ENCODE peak calls at places on chromosome 20, in ten cellular contexts. F is A549, L is ovary, K is HepG2, B is tibial nerve, I is SK-N-SH, A is stomach, E is sigmoid colon, V is upper lobe of left lung, H is transverse colon. C is an unnamed sample.

GRCh38 chr20:35257175-35257909 is 20.6 kb downstream of the MMP24OS start:
- DNase-seq in V (no peak), K (no peak), H (no peak), F (no peak), I (no peak), L (no peak), E (no peak), B (no peak), A (no peak), C (no peak)

GRCh38 chr20:6641012-6641411 is 126.5 kb upstream of the BMP2 start:
- DNase-seq in V (no peak), H (no peak), L (no peak), I (no peak), K (no peak), E (no peak), A (no peak), F (no peak), B (no peak), C (no peak)

GRCh38 chr20:57904706-57905105 is 194.9 kb upstream of the PMEPA1 start:
- DNase-seq in B (no peak), A (no peak), H (no peak), E (no peak), V (no peak), I (no peak), K (no peak), F (no peak), L (no peak), C (no peak)

GRCh38 chr20:34946661-34947060 is 8.9 kb downstream of the GSS start:
- DNase-seq in I (no peak), K (peak; percentile 58), E (no peak), V (no peak), B (no peak), L (no peak), H (no peak), A (no peak), F (no peak), C (no peak)

GRCh38 chr20:31746068-31746878 is 7.2 kb downstream of the TPX2 start:
- DNase-seq in F (no peak), V (no peak), I (no peak), E (no peak), K (peak; percentile 41), H (no peak), A (no peak), L (no peak), B (no peak), C (no peak)

GRCh38 chr20:48115511-48115910 is 330.2 kb upstream of the SULF2 start:
- DNase-seq in E (peak; percentile 22), K (no peak), I (no peak), A (no peak), H (no peak), F (no peak), V (no peak), L (no peak), B (no peak), C (no peak)

GRCh38 chr20:49406666-49407065 is 75.8 kb downstream of the KCNB1 start:
- DNase-seq in V (no peak), I (no peak), A (no peak), B (no peak), L (no peak), E (no peak), H (no peak), F (no peak), K (no peak), C (no peak)

GRCh38 chr20:60192351-60192750 is 234.1 kb downstream of the CDH26 start:
- DNase-seq in V (no peak), H (no peak), K (no peak), F (no peak), L (no peak), E (no peak), B (no peak), A (no peak), I (no peak), C (no peak)

GRCh38 chr20:56554869-56555268 is 21.8 kb downstream of the FAM209B start:
- DNase-seq in B (no peak), H (peak; percentile 29), A (no peak), F (peak; percentile 77), I (no peak), E (no peak), L (peak; percentile 18), K (peak; percentile 92), V (peak; percentile 37), C (peak; percentile 54)

GRCh38 chr20:24829649-24830370 is 119.3 kb upstream of the CST7 start:
- DNase-seq in A (no peak), B (no peak), V (no peak), L (no peak), K (no peak), H (no peak), F (no peak), I (no peak), E (peak; percentile 40), C (no peak)

GRCh38 chr20:35269055-35269781 is 8.7 kb downstream of the MMP24OS start:
- DNase-seq in K (peak; percentile 77), A (peak; percentile 69), F (peak; percentile 76), V (peak; percentile 65), E (no peak), I (peak; percentile 93), H (peak; percentile 65), L (peak; percentile 58), B (no peak), C (peak; percentile 82)

GRCh38 chr20:33919653-33920052 is 74.1 kb upstream of the RALY start:
- DNase-seq in F (no peak), V (peak; percentile 30), L (no peak), B (no peak), E (no peak), K (no peak), A (no peak), I (no peak), H (no peak), C (no peak)

GRCh38 chr20:46159101-46159897 is 41.2 kb downstream of the CD40 start:
- DNase-seq in K (no peak), B (no peak), A (no peak), H (no peak), E (no peak), V (no peak), I (no peak), L (no peak), F (no peak), C (no peak)

GRCh38 chr20:47455133-47456040 is 46.3 kb upstream of the NCOA3 start:
- DNase-seq in A (no peak), F (peak; percentile 35), B (no peak), H (no peak), I (no peak), K (peak; percentile 100), V (peak; percentile 55), E (no peak), L (no peak), C (no peak)

GRCh38 chr20:21808863-21809664 is 103.6 kb downstream of the PAX1 start:
- DNase-seq in B (peak; percentile 32), V (peak; percentile 47), I (peak; percentile 72), L (no peak), H (peak; percentile 36), F (peak; percentile 66), E (no peak), K (peak; percentile 31), A (peak; percentile 56), C (peak; percentile 73)

GRCh38 chr20:61639200-61639599 is 387.1 kb downstream of the CDH4 start:
- DNase-seq in E (no peak), F (no peak), L (no peak), B (no peak), K (no peak), I (no peak), V (no peak), A (no peak), H (no peak), C (no peak)

GRCh38 chr20:19254086-19254821 is 41.8 kb downstream of the SLC24A3 start:
- DNase-seq in H (no peak), L (no peak), K (no peak), E (no peak), F (no peak), V (no peak), A (no peak), B (no peak), I (no peak), C (no peak)
- TF ChIP-seq EP300 in H (no peak), L (no peak), K (no peak), E (no peak), F (no peak), V (no peak), A (no peak), B (no peak), I (no peak), C (no peak)

GRCh38 chr20:23407770-23408467 is 13.4 kb downstream of the NAPB start:
- DNase-seq in E (no peak), L (no peak), A (no peak), F (no peak), B (no peak), K (no peak), V (no peak), I (no peak), H (no peak), C (no peak)
- TF ChIP-seq EP300 in E (no peak), L (no peak), A (no peak), F (no peak), B (no peak), K (no peak), V (no peak), I (no peak), H (no peak), C (no peak)

GRCh38 chr20:8589956-8590355 is 457.9 kb downstream of the PLCB1 start:
- DNase-seq in H (no peak), A (no peak), K (no peak), L (no peak), F (no peak), B (no peak), V (no peak), E (no peak), I (no peak), C (no peak)
- TF ChIP-seq EP300 in H (no peak), A (no peak), K (no peak), L (no peak), F (no peak), B (no peak), V (no peak), E (no peak), I (no peak), C (no peak)

DNA sequence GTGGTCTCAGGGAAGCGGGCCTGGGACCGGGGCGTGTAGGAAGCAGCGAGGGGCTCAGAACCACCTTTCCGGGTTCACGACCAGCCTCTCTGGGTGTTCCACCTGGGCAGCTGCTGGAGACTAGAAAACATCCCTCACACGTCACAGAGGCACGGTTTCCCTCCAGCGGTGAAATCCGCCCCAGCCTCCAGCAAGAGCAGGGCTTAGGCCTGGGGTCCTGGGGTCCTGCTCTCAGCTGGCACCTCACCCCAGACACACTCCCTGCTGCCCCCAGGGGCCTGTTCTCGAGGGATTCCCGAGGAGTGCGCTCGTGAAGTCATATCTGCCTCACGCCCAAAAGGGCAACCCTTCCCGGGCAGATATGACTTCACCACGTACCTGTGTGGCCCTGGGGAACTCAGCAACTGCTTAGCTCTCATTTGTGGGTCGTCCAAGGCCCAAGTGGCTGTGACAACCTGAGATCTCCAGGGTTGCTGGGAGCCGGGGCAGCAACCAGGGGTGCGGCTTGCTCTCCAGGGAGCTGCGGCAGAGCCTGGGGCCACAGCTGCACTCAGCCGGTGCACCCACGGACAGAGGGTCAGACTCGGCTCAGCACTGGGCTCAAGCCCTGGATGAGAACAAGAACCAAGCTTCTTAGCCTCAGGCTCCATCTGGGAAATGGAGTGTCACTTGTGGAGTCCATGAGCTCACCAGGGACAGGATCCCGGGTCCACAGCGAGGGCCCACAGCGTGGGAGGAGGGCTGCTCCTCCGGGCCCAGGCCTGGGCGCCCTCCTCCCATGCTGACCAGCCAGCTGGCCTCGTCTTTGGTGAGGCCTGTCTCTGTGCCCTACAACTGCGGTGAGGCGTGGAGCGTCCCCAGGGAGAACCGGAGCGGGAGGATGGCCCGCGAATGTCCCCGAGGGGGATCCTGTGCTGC is 661 bp downstream of the FNDC11 start:
- DNase-seq in B (no peak), L (no peak), F (no peak), I (no peak), A (no peak), K (no peak), V (no peak), E (no peak), H (no peak), C (no peak)
- TF ChIP-seq EP300 in B (no peak), L (no peak), F (no peak), I (no peak), A (no peak), K (no peak), V (no peak), E (no peak), H (no peak), C (no peak)

C was measured in K562.